ENCODE peak calls at places on chromosomes 3 and 15, in ten cellular contexts. G is stimulated activated CD4-positive, alpha-beta T cell treated with anti-CD3 and anti-CD28 coated beads, Interleukin-2, amount 100 ng/mL, for 48 hours; L is tibial nerve; Y is SJSA1; J is GM19239; I is cerebellar cortex; C is RWPE1; V is brain microvascular endothelial cell; K is activated T-cell treated with anti-CD3 and anti-CD28 coated beads, Interleukin-2, amount 50 U/mL, for 1 hour; D is MV-4-11. M is an unnamed sample.

GRCh38 chr3:101573449-101574387 is at the start of gene PCNP:
- DNase-seq in K (peak; percentile 99), D (peak; percentile 98), Y (peak; percentile 97), J (peak; percentile 80), G (peak; percentile 98), V (peak; percentile 99), I (peak; percentile 99), C (peak; percentile 91), L (peak; percentile 97), M (peak; percentile 97)

GRCh38 chr15:98881526-98882517 is 125.8 kb downstream of the PGPEP1L start:
- DNase-seq in K (no peak), L (no peak), J (peak; percentile 17), I (peak; percentile 46), G (no peak), Y (peak; percentile 60), D (peak; percentile 29), V (no peak), C (no peak), M (no peak)

GRCh38 chr15:66184936-66185790 is 68.4 kb downstream of the MEGF11 start:
- DNase-seq in G (no peak), Y (no peak), J (no peak), D (no peak), I (no peak), L (no peak), K (no peak), C (no peak), V (no peak), M (no peak)

GRCh38 chr15:58522391-58522790 is 90.6 kb downstream of the LIPC start:
- DNase-seq in K (no peak), L (no peak), C (no peak), J (no peak), Y (no peak), I (peak; percentile 64), G (no peak), D (no peak), V (no peak), M (no peak)

GRCh38 chr3:29601861-29602585 is 321.2 kb downstream of the RBMS3 start:
- DNase-seq in K (no peak), V (no peak), Y (no peak), J (no peak), C (no peak), L (no peak), I (no peak), G (no peak), D (no peak), M (no peak)

GRCh38 chr3:165837058-165837525 is at the start of gene BCHE:
- DNase-seq in Y (no peak), V (peak; percentile 84), J (no peak), D (no peak), I (peak; percentile 19), L (peak; percentile 18), G (no peak), K (no peak), C (no peak), M (no peak)

GRCh38 chr3:186418601-186419238 is 56.7 kb upstream of the DGKG start:
- DNase-seq in G (no peak), D (no peak), V (peak; percentile 5), I (peak; percentile 22), K (no peak), J (no peak), C (no peak), Y (no peak), L (no peak), M (no peak)

GRCh38 chr3:41330465-41330864 is 131.2 kb downstream of the CTNNB1 start:
- DNase-seq in L (no peak), Y (no peak), D (no peak), K (no peak), V (peak; percentile 70), C (no peak), I (no peak), J (no peak), G (no peak), M (no peak)

GRCh38 chr3:191094057-191094456 is 105.0 kb upstream of the OSTN start:
- DNase-seq in J (no peak), Y (no peak), C (peak; percentile 64), G (no peak), V (peak; percentile 41), D (no peak), I (no peak), L (no peak), K (no peak), M (no peak)

GRCh38 chr15:68643216-68643830 is 64.5 kb downstream of the CORO2B start:
- DNase-seq in C (no peak), D (no peak), L (no peak), Y (no peak), G (no peak), J (no peak), K (no peak), I (no peak), V (no peak), M (no peak)

GRCh38 chr3:139043554-139044365 is 932 bp downstream of the PRR23C start:
- DNase-seq in C (no peak), L (no peak), K (no peak), Y (no peak), D (no peak), G (no peak), V (no peak), J (no peak), I (no peak), M (no peak)

GRCh38 chr3:132317229-132317948 is at the start of gene ACP3:
- DNase-seq in L (no peak), D (peak; percentile 98), C (peak; percentile 61), Y (no peak), K (no peak), V (peak; percentile 37), I (no peak), J (no peak), G (no peak), M (no peak)